ENCODE peak calls at places on chromosomes 1 and 21, in five cellular contexts. R, V, Z, D and J are unnamed samples. For H3K4me1, the result is how much of the 10 kb centered on the place peaks cover.

GRCh38 chr1:99083338-99083737 is 78.7 kb upstream of the PLPPR5 start:
- DNase-seq in R (no peak), V (no peak), Z (no peak), D (no peak), J (no peak)

GRCh38 chr1:87642581-87643129 is 314.0 kb downstream of the LMO4 start:
- DNase-seq in R (no peak), V (no peak), Z (no peak), D (no peak), J (no peak)

GRCh38 chr1:244236721-244237120 is 185.6 kb downstream of the ZBTB18 start:
- DNase-seq in R (no peak), V (no peak), Z (no peak), D (no peak), J (no peak)

GRCh38 chr21:44869860-44870747 is 3.4 kb downstream of the PTTG1IP start:
- DNase-seq in R (peak), V (no peak), Z (peak), D (peak), J (peak)

GRCh38 chr1:86419277-86419903 is 4.6 kb upstream of the CLCA2 start:
- DNase-seq in R (peak), V (no peak), Z (no peak), D (no peak), J (peak)

GRCh38 chr1:99650773-99651437 is 5.0 kb downstream of the PALMD start:
- DNase-seq in R (no peak), V (no peak), Z (no peak), D (no peak), J (no peak)

GRCh38 chr1:77888071-77888428 is 374 bp upstream of the NEXN start:
- DNase-seq in R (peak), V (no peak), Z (no peak), D (no peak), J (peak)

GRCh38 chr21:16422702-16423101 is 692.9 kb downstream of the USP25 start:
- DNase-seq in R (no peak), V (no peak), Z (no peak), D (no peak), J (no peak)

GRCh38 chr1:40901886-40902633 is 39.9 kb upstream of the CITED4 start:
- DNase-seq in R (peak), V (no peak), Z (peak), D (peak), J (no peak)

GRCh38 chr1:198639581-198640235 is 868 bp downstream of the PTPRC start:
- DNase-seq in R (no peak), V (no peak), Z (no peak), D (no peak), J (no peak)

GRCh38 chr1:198637915-198638437 is 864 bp upstream of the PTPRC start:
- DNase-seq in R (no peak), V (no peak), Z (no peak), D (no peak), J (no peak)

GRCh38 chr1:198637157-198637556 is 1.7 kb upstream of the PTPRC start:
- DNase-seq in R (no peak), V (no peak), Z (no peak), D (no peak), J (no peak)

GRCh38 chr1:198638894-198639319 is at the start of gene PTPRC:
- DNase-seq in R (no peak), V (peak), Z (no peak), D (no peak), J (no peak)

DNA sequence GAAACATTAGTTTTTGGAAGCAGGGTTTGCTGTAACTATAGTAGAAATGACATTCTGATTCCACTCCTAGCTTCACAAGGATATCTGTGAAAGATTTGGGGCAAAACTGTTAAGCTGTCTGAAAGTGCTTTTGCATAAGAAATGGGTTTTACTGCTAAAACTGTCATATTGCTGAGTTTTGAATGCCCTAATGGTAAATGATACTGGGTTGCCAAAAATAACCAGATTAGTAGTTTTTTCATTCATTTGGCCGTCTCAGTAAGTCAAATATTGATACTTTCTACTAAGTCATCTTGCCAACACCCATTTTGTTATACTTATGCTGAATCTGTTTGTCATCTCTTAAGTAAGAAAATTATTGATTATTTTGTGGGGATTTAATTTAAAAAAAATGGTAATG is 399 bp upstream of the PTPRC start:
- DNase-seq in R (no peak), V (no peak), Z (no peak), D (no peak), J (no peak)
- H3K4me1 ChIP-seq in R (under half), V (under half), Z (under half), D (under half), J (under half)

GRCh38 chr1:230770317-230770716 is 23.1 kb downstream of the CAPN9 start:
- DNase-seq in R (no peak), V (no peak), Z (no peak), D (no peak), J (no peak)

GRCh38 chr1:230773396-230774033 is 26.3 kb downstream of the CAPN9 start:
- DNase-seq in R (no peak), V (no peak), Z (no peak), D (no peak), J (no peak)

GRCh38 chr1:230768903-230769570 is 21.8 kb downstream of the CAPN9 start:
- DNase-seq in R (no peak), V (no peak), Z (no peak), D (no peak), J (no peak)

GRCh38 chr1:230771773-230772354 is 24.7 kb downstream of the CAPN9 start:
- DNase-seq in R (no peak), V (no peak), Z (no peak), D (no peak), J (no peak)

DNA sequence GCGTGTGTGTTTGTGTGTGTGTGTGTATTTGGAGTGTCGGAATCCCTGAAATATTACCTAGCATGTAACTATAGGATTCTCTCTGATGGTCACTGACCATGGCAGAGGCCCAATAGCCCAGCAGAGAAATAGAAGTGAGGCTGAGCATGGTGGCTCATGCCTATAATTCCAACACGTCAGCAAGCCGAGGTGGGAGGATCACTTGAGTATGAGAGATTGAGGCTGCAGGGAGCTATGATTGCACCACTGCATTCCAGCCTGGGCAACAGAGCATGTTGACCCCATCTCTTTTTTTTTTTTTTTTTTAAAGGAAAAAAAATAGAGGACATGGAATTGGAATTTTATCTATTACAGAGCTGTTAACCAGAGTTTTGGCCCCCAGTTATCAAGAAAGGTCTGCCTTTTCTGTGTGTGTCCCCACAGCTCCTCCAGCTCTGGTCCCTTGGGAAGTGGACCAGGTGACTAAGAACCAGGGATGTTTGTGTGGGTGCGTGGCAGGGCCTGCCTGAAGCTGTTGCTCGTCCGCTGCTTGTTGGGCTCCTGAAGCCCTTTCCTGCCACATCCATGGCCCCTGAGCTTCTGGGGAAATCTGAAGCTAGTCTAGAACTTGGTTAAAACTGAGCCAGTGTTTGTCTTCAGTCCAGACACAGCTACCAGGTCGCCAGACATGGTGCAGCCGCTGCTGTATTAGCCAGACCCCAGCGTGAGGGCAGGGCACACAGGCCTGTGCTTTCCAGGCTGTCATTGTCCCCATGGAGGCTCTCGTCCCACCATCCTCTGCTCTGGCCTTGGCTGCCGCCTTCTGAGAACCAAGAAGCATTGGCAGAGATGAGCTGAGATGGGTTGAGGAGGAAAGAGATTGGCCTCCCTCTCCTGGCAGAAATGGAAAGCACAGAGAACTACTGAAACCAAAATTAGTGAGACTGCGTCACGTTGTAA is 25.5 kb downstream of the CAPN9 start:
- DNase-seq in R (peak), V (no peak), Z (no peak), D (peak), J (no peak)
- TF ChIP-seq CTCF in R (peak), V (peak), Z (peak), D (peak), J (peak)

DNA sequence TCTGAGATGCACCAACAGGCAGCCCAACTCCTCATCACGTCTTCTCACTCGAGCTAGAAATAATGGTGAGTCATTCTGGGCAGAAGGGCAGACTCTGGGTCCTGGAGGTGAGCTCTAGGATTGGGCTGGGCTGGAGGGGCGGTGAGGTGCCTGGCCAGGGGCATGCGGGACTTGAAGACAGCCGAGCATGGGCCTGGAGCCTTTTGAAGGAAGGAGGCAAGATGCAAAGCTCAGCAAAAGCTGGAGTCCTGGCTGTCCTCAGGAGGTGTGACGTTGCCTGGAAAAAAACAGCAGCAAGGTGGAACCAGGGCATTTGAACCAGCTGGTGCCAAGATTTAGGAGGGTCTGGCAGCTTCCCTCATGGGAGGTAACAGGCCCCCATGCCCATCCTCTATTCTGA is 712 bp downstream of the KCNA2 start:
- DNase-seq in R (no peak), V (no peak), Z (no peak), D (no peak), J (no peak)
- H3K27ac ChIP-seq in R (peak), V (no peak), Z (no peak), D (no peak), J (no peak)

DNA sequence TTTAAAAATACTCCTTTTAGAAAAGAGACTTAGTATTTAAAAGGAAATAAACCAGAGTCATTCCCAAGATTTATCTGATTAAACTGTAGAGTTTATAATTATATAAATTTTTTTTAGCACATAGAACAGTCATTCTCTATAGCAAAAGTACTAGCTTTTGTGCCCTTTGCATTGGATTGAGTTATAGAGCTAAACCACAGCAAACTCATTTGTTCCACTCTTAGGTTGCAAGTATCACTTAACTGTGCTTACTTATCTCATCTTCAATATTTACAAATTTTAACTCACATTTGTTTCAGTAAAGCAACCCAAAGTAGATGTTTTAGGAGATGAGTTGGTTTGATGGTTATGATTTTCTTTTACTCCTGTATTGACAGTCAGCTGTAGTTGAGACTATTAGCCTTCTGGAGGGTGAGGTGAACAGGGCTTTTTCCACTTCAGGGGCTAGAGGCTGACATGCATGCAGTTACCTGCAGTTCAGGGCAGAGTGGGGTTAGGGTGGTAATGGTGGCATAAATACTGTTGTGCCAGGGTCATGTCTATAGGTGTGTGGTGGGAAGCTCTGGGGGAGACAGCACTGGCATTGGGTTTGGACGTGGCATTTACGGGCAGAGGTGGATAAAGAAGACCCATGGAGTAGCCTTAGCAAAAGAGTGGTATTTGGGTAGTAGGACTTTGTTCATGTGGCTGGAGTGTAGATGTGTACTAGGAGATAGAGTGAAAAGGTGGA is 42.1 kb downstream of the DYRK1A start:
- DNase-seq in R (no peak), V (no peak), Z (no peak), D (no peak), J (no peak)
- H3K4me1 ChIP-seq in R (under half), V (under half), Z (under half), D (half or more), J (half or more)

GRCh38 chr1:2168090-2168489 is 26.5 kb downstream of the FAAP20 start:
- DNase-seq in R (no peak), V (no peak), Z (no peak), D (no peak), J (no peak)

GRCh38 chr1:2169200-2169836 is 25.3 kb downstream of the FAAP20 start:
- DNase-seq in R (no peak), V (no peak), Z (no peak), D (no peak), J (no peak)

GRCh38 chr1:2172012-2172411 is 22.6 kb downstream of the FAAP20 start:
- DNase-seq in R (no peak), V (no peak), Z (no peak), D (no peak), J (no peak)

GRCh38 chr1:2168535-2168934 is 26.0 kb downstream of the FAAP20 start:
- DNase-seq in R (no peak), V (no peak), Z (no peak), D (no peak), J (no peak)

GRCh38 chr1:2170211-2170610 is 24.4 kb downstream of the FAAP20 start:
- DNase-seq in R (no peak), V (no peak), Z (no peak), D (no peak), J (no peak)
- TF ChIP-seq CTCF in R (no peak), V (no peak), Z (no peak), D (no peak), J (no peak)

DNA sequence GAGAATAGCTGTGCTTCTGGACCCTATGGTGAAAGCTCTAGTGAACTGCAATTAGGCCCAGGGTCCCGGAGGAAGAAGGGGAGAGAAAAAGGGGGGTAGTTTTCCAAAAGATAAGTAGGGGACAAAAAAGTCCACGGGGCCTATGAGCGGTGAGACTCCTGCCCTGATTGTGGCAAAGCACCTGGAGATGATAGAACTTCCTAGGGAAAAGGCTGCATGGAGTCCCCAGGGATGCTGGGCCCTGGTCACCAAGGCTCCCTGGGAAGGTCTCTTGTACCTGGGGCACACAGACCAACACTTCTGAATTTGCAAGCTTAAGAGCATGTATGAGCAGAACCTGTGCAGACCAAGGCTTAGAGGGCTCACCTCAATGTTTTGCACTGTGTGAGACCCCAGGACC is 5.4 kb upstream of the SHISA4 start:
- DNase-seq in R (no peak), V (no peak), Z (no peak), D (no peak), J (no peak)
- H3K27ac ChIP-seq in R (no peak), V (no peak), Z (peak), D (peak), J (no peak)

DNA sequence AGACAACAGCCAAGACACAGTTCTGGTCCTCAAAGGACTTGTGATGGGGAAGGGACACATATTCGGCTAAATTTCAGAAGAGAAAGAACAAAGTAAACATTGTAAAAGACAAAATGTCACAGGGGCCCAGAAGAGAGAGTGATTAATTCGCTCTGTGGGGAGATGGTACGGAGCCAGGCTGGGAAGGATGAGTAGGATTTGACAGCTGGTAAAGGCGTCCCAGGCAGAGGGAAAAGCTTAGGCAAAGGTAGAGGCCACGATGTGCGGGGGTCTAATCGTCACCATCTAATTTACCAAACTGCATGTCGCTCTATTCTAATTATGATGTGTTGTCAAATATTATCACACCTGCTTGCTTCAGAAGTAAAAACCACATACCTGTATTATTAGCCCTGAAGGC is 17.3 kb upstream of the EFNA1 start:
- DNase-seq in R (no peak), V (no peak), Z (no peak), D (no peak), J (no peak)
- H3K4me1 ChIP-seq in R (under half), V (under half), Z (under half), D (under half), J (under half)

GRCh38 chr1:151945725-151946365 is 36.5 kb upstream of the THEM4 start:
- DNase-seq in R (peak), V (peak), Z (peak), D (peak), J (peak)
- TF ChIP-seq CTCF in R (no peak), V (no peak), Z (no peak), D (no peak), J (no peak)